ENCODE peak calls at places on chromosome 21, in four cellular contexts. H, P, C and R are unnamed samples.

GRCh38 chr21:42112857-42113256 is 41.7 kb downstream of the UMODL1 start:
- DNase-seq in H (no peak), P (peak; percentile 51), C (peak; percentile 54), R (no peak)

GRCh38 chr21:35400233-35400939 is 351.3 kb upstream of the RUNX1 start:
- DNase-seq in H (peak; percentile 80), P (peak; percentile 88), C (peak; percentile 80), R (no peak)

GRCh38 chr21:44475266-44475665 is 20.0 kb downstream of the LRRC3 start:
- DNase-seq in H (no peak), P (no peak), C (no peak), R (no peak)

GRCh38 chr21:34702341-34702807 is 33.6 kb downstream of the CLIC6 start:
- DNase-seq in H (peak; percentile 61), P (peak; percentile 81), C (no peak), R (no peak)

GRCh38 chr21:22311741-22312462 is 1313.7 kb downstream of the NCAM2 start:
- DNase-seq in H (no peak), P (no peak), C (no peak), R (no peak)

GRCh38 chr21:17987328-17987727 is 168.2 kb upstream of the C21orf91 start:
- DNase-seq in H (no peak), P (no peak), C (no peak), R (no peak)

GRCh38 chr21:18294100-18294499 is 49.5 kb downstream of the CHODL start:
- DNase-seq in H (no peak), P (no peak), C (no peak), R (no peak)

GRCh38 chr21:41622831-41623548 is 115.0 kb upstream of the TMPRSS2 start:
- DNase-seq in H (no peak), P (peak; percentile 25), C (no peak), R (no peak)

GRCh38 chr21:34835526-34835925 is 166.7 kb downstream of the CLIC6 start:
- DNase-seq in H (no peak), P (no peak), C (no peak), R (no peak)

GRCh38 chr21:17462276-17462981 is 50.4 kb upstream of the CXADR start:
- DNase-seq in H (peak; percentile 30), P (no peak), C (peak; percentile 76), R (no peak)

GRCh38 chr21:42081138-42081537 is 10.0 kb downstream of the UMODL1 start:
- DNase-seq in H (peak; percentile 37), P (no peak), C (peak; percentile 51), R (no peak)

GRCh38 chr21:44800971-44801467 is 601 bp downstream of the UBE2G2 start:
- DNase-seq in H (peak; percentile 48), P (peak; percentile 60), C (peak; percentile 37), R (no peak)

GRCh38 chr21:14500873-14501272 is 45.2 kb downstream of the SAMSN1 start:
- DNase-seq in H (no peak), P (no peak), C (no peak), R (no peak)

GRCh38 chr21:28605138-28605537 is 387.5 kb downstream of the LTN1 start:
- DNase-seq in H (no peak), P (no peak), C (no peak), R (no peak)

GRCh38 chr21:15872236-15872635 is 142.5 kb downstream of the USP25 start:
- DNase-seq in H (no peak), P (no peak), C (no peak), R (no peak)

GRCh38 chr21:16594191-16594590 is 864.4 kb downstream of the USP25 start:
- DNase-seq in H (peak; percentile 40), P (peak; percentile 50), C (no peak), R (no peak)

GRCh38 chr21:34728479-34728878 is 59.7 kb downstream of the CLIC6 start:
- DNase-seq in H (no peak), P (no peak), C (no peak), R (no peak)

GRCh38 chr21:34885636-34886553 is 163.2 kb downstream of the RUNX1 start:
- DNase-seq in H (no peak), P (peak; percentile 17), C (peak; percentile 72), R (no peak)

GRCh38 chr21:42222821-42223390 is 4.0 kb downstream of the ABCG1 start:
- DNase-seq in H (no peak), P (no peak), C (no peak), R (no peak)

GRCh38 chr21:36474591-36474990 is 5.3 kb downstream of the CLDN14 start:
- DNase-seq in H (no peak), P (no peak), C (no peak), R (no peak)

GRCh38 chr21:35993875-35994490 is 66.3 kb downstream of the SETD4 start:
- DNase-seq in H (no peak), P (no peak), C (no peak), R (no peak)

GRCh38 chr21:17688912-17689874 is 76.5 kb upstream of the BTG3 start:
- DNase-seq in H (peak; percentile 96), P (peak; percentile 97), C (peak; percentile 55), R (peak; percentile 78)

GRCh38 chr21:42003051-42003461 is 7.1 kb downstream of the ZBTB21 start:
- DNase-seq in H (peak; percentile 32), P (no peak), C (no peak), R (no peak)

GRCh38 chr21:36211660-36212512 is 55.3 kb downstream of the DOP1B start:
- DNase-seq in H (peak; percentile 83), P (peak; percentile 59), C (no peak), R (peak; percentile 21)

GRCh38 chr21:35256468-35256988 is 207.4 kb upstream of the RUNX1 start:
- DNase-seq in H (peak; percentile 96), P (peak; percentile 95), C (peak; percentile 94), R (no peak)

GRCh38 chr21:36274128-36274527 is 45.9 kb upstream of the MORC3 start:
- DNase-seq in H (no peak), P (no peak), C (no peak), R (no peak)

GRCh38 chr21:21232320-21232719 is 234.1 kb downstream of the NCAM2 start:
- DNase-seq in H (peak; percentile 9), P (peak; percentile 1), C (peak; percentile 36), R (no peak)

GRCh38 chr21:35138665-35139381 is 89.7 kb upstream of the RUNX1 start:
- DNase-seq in H (peak; percentile 98), P (peak; percentile 93), C (peak; percentile 17), R (no peak)

GRCh38 chr21:34733866-34734265 is 65.1 kb downstream of the CLIC6 start:
- DNase-seq in H (no peak), P (no peak), C (no peak), R (no peak)

GRCh38 chr21:16620921-16621320 is 891.1 kb downstream of the USP25 start:
- DNase-seq in H (no peak), P (no peak), C (no peak), R (no peak)

GRCh38 chr21:34205811-34206635 is 132.6 kb downstream of the MRPS6 start:
- DNase-seq in H (peak; percentile 32), P (no peak), C (no peak), R (no peak)

GRCh38 chr21:14815001-14815400 is 249.8 kb downstream of the NRIP1 start:
- DNase-seq in H (no peak), P (no peak), C (no peak), R (no peak)

DNA sequence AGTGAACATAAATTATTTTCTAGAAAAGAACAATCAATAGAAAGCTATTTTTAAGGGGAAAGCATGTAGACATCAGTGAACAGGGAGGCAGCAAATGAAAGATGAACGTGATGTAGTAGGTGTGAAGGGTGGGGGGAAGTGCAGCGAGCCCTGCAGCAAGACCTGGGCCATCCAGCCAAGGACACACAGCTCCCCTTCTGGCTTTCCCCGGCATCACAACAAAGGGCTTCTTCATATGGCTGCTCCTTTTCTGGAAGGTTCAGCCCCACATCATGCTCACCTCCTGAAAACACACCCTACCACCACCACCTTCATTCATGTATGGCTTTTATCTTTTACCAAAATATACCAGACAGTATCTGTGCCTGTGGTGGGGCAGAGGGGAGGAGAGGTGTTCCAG is 109.1 kb upstream of the ETS2 start:
- DNase-seq in H (no peak), P (no peak), C (no peak), R (no peak)
- TF ChIP-seq CTCF in H (no peak), P (no peak), C (no peak), R (no peak)

DNA sequence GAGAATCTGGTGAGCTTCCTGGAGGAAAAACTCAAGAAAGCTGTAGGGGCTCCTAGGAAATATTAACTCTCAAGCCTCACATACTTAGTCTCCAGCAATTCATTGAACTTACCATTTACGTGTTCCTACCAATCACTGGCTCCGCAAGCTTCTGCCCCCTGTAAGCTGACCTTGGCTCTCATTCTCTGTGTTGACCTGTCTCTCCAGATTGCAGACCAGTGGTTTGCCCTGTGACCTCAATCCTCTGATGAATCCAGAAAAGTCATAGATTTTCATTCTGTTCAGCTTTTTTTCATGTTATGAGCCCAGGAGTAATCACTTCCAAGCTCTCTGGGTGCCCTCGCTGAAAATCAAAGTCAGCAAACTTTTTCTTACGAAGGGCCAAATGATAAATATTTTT is 241.9 kb downstream of the DSCAM start:
- DNase-seq in H (no peak), P (no peak), C (no peak), R (no peak)
- TF ChIP-seq CTCF in H (no peak), P (no peak), C (no peak), R (no peak)

DNA sequence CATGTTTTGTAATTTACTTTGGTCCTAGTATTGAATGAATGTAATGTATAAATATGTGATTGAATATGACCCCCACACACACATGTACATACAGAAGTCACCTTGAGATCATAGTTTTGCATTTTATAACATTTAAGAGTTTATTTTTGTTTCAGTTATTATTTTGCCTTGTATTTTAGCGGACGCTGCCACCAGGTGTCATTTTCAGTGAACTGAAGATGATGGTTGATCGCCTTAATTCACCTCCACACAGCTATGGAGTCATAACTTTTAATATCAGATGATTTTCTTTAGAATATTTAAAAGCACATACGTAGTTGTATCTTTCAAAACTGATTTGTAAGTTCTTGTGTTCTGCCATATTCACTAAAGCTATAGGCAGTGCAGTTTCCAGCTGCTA is 130.4 kb downstream of the DYRK1A start:
- DNase-seq in H (no peak), P (peak; percentile 23), C (no peak), R (no peak)
- TF ChIP-seq CTCF in H (no peak), P (peak; percentile 19), C (peak; percentile 35), R (no peak)

GRCh38 chr21:45877160-45877438 is 104.5 kb upstream of the COL6A1 start:
- DNase-seq in H (no peak), P (no peak), C (no peak), R (no peak)

GRCh38 chr21:45877821-45878469 is 103.6 kb upstream of the COL6A1 start:
- DNase-seq in H (no peak), P (no peak), C (no peak), R (peak; percentile 64)

GRCh38 chr21:45875881-45876280 is 105.7 kb upstream of the COL6A1 start:
- DNase-seq in H (no peak), P (no peak), C (no peak), R (peak; percentile 37)

GRCh38 chr21:45875416-45875760 is 106.2 kb upstream of the COL6A1 start:
- DNase-seq in H (no peak), P (no peak), C (no peak), R (peak; percentile 37)

DNA sequence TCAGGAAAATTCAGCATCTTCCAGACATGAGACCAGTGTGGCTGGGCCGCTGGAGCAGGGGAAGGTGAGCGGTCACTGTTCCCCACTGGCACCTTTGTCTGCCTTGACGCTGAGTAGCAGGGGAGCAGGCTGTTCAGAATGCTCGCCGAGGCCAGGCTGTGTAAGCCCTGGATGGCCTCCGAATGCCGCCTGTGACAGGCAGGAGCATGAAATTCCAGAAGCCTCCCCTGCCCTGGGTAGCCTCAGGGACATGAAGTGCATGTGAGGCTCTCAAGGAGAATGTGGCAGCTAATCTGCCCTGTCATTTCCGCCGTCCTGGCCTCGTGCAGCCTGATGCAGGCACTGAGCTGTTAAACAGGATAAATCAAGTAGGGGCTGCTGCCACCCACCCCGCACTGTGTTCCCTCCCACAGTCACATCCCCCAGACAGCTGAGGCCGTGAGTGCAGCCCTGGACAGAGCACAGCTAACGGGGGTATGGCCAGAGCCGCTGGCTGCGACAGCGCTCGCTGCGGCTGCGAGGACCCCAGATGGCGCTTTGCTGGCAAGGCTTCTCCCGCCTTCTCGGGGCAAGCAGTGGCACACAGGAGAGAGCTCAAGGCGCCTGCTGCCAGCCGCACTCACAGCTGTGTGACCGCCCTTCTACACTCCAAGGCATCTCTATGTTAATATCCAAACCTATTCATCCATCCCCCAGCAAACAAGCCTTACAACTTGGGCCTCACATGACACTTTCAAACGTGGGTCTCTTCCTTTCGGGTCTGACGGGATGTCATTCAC is 105.0 kb upstream of the COL6A1 start:
- DNase-seq in H (no peak), P (no peak), C (no peak), R (peak; percentile 72)
- TF ChIP-seq CTCF in H (no peak), P (no peak), C (no peak), R (no peak)